ENCODE peak calls at places on chromosomes 6 and 20, in four cellular contexts. One of them, this sample, is unnamed.

GRCh38 chr6:20246107-20246506 is 33.8 kb upstream of the MBOAT1 start:
- DNase-seq in heart right ventricle: no peak
- DNase-seq in brain microvascular endothelial cell: no peak
- DNase-seq in uterus: no peak
- DNase-seq in this sample: no peak

GRCh38 chr6:54980511-54981275 is 134.1 kb downstream of the FAM83B start:
- DNase-seq in heart right ventricle: no peak
- DNase-seq in brain microvascular endothelial cell: no peak
- DNase-seq in uterus: no peak
- DNase-seq in this sample: no peak

GRCh38 chr20:11849976-11850670 is 67.6 kb upstream of the BTBD3 start:
- DNase-seq in heart right ventricle: no peak
- DNase-seq in brain microvascular endothelial cell: peak; percentile 7
- DNase-seq in uterus: no peak
- DNase-seq in this sample: no peak

GRCh38 chr20:61835301-61835700 is 230.4 kb downstream of the TAF4 start:
- DNase-seq in heart right ventricle: no peak
- DNase-seq in brain microvascular endothelial cell: no peak
- DNase-seq in uterus: no peak
- DNase-seq in this sample: no peak

GRCh38 chr20:57882451-57883161 is 172.8 kb upstream of the PMEPA1 start:
- DNase-seq in heart right ventricle: no peak
- DNase-seq in brain microvascular endothelial cell: no peak
- DNase-seq in uterus: no peak
- DNase-seq in this sample: no peak

GRCh38 chr6:4139272-4139671 is 3.9 kb upstream of the ECI2 start:
- DNase-seq in heart right ventricle: no peak
- DNase-seq in brain microvascular endothelial cell: no peak
- DNase-seq in uterus: no peak
- DNase-seq in this sample: no peak

GRCh38 chr20:52190437-52191131 is 995 bp downstream of the ZFP64 start:
- DNase-seq in heart right ventricle: peak; percentile 13
- DNase-seq in brain microvascular endothelial cell: peak; percentile 12
- DNase-seq in uterus: no peak
- DNase-seq in this sample: no peak

GRCh38 chr6:16481680-16482079 is 243.3 kb downstream of the GMPR start:
- DNase-seq in heart right ventricle: no peak
- DNase-seq in brain microvascular endothelial cell: no peak
- DNase-seq in uterus: no peak
- DNase-seq in this sample: no peak

GRCh38 chr6:54802775-54803631 is 43.6 kb upstream of the FAM83B start:
- DNase-seq in heart right ventricle: no peak
- DNase-seq in brain microvascular endothelial cell: peak; percentile 1
- DNase-seq in uterus: no peak
- DNase-seq in this sample: no peak

GRCh38 chr6:49070411-49070810 is 392.6 kb downstream of the MMUT start:
- DNase-seq in heart right ventricle: no peak
- DNase-seq in brain microvascular endothelial cell: no peak
- DNase-seq in uterus: no peak
- DNase-seq in this sample: no peak

GRCh38 chr20:62787866-62788265 is 8.4 kb upstream of the MRGBP start:
- DNase-seq in heart right ventricle: no peak
- DNase-seq in brain microvascular endothelial cell: no peak
- DNase-seq in uterus: no peak
- DNase-seq in this sample: no peak

GRCh38 chr20:38466171-38466570 is 6.5 kb upstream of the RALGAPB start:
- DNase-seq in heart right ventricle: no peak
- DNase-seq in brain microvascular endothelial cell: no peak
- DNase-seq in uterus: no peak
- DNase-seq in this sample: no peak

GRCh38 chr6:152206072-152206818 is 398.8 kb downstream of the ESR1 start:
- DNase-seq in heart right ventricle: no peak
- DNase-seq in brain microvascular endothelial cell: no peak
- DNase-seq in uterus: peak; percentile 76
- DNase-seq in this sample: no peak

GRCh38 chr6:142897659-142898058 is 47.3 kb downstream of the HIVEP2 start:
- DNase-seq in heart right ventricle: no peak
- DNase-seq in brain microvascular endothelial cell: no peak
- DNase-seq in uterus: no peak
- DNase-seq in this sample: no peak

GRCh38 chr6:134315974-134316391 is 1.9 kb downstream of the SGK1 start:
- DNase-seq in heart right ventricle: no peak
- DNase-seq in brain microvascular endothelial cell: no peak
- DNase-seq in uterus: no peak
- DNase-seq in this sample: no peak

GRCh38 chr6:160163425-160163824 is 41.8 kb downstream of the SLC22A1 start:
- DNase-seq in heart right ventricle: no peak
- DNase-seq in brain microvascular endothelial cell: no peak
- DNase-seq in uterus: no peak
- DNase-seq in this sample: no peak

GRCh38 chr6:152160346-152160745 is 352.9 kb downstream of the ESR1 start:
- DNase-seq in heart right ventricle: no peak
- DNase-seq in brain microvascular endothelial cell: no peak
- DNase-seq in uterus: no peak
- DNase-seq in this sample: no peak

GRCh38 chr6:33696538-33697518 is 14.7 kb downstream of the UQCC2 start:
- DNase-seq in heart right ventricle: peak; percentile 76
- DNase-seq in brain microvascular endothelial cell: no peak
- DNase-seq in uterus: peak; percentile 66
- DNase-seq in this sample: no peak

GRCh38 chr20:3323398-3323797 is 84.1 kb downstream of the DNAAF9 start:
- DNase-seq in heart right ventricle: no peak
- DNase-seq in brain microvascular endothelial cell: no peak
- DNase-seq in uterus: no peak
- DNase-seq in this sample: no peak

GRCh38 chr6:158628542-158628941 is 16.0 kb downstream of the DYNLT1 start:
- DNase-seq in heart right ventricle: no peak
- DNase-seq in brain microvascular endothelial cell: no peak
- DNase-seq in uterus: no peak
- DNase-seq in this sample: no peak
- H3K27ac ChIP-seq in heart right ventricle: no peak overlapping the region
- H3K27ac ChIP-seq in brain microvascular endothelial cell: no peak overlapping the region
- H3K27ac ChIP-seq in uterus: no peak overlapping the region
- H3K27ac ChIP-seq in this sample: no peak overlapping the region

DNA sequence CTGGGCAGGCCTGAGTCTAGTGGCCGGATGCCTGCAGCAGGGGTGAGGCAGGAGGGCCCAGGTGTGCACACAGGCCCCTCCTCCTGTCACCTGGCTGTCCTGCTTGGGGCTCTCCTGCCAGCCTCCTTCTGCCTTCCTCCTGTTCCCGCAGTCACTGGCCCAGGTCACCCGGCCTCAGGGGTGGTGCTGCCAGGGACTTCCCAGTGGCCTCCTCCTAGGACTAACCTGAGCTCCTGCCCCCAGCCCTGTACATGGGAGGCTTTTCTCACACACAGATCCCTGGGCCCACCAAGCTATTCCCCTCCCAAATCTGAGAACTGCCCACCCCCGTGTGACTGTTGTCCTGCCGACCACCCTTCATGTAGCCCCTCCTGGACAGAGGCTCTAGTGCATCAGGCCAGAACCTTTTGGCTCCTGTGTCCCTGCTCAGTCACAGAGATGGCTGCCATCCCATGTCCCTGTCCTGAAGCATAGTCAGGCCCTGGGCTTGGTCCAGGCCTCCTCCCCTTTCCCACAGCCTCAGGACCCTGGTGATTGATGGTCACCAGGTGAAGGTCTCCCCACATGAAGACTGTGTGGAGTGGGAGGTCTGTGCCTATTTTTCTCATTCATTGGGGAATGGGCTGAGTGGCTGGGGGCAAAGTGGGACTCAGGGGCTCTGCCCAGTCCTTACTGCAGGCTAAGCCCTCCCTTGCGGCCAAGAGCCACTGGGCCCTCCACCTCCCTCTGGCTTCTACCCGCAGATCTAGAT is 1.1 kb upstream of the ULBP1 start:
- DNase-seq in heart right ventricle: no peak
- DNase-seq in brain microvascular endothelial cell: no peak
- DNase-seq in uterus: no peak
- DNase-seq in this sample: no peak
- H3K4me3 ChIP-seq in heart right ventricle: no peak overlapping the region
- H3K4me3 ChIP-seq in brain microvascular endothelial cell: peak overlapping the region; percentile 49
- H3K4me3 ChIP-seq in uterus: no peak overlapping the region
- H3K4me3 ChIP-seq in this sample: peak overlapping the region; percentile 66

GRCh38 chr6:170445984-170446383 is 107.1 kb downstream of the PSMB1 start:
- DNase-seq in heart right ventricle: no peak
- DNase-seq in brain microvascular endothelial cell: no peak
- DNase-seq in uterus: no peak
- DNase-seq in this sample: no peak

GRCh38 chr6:170446841-170447560 is 106.1 kb downstream of the PSMB1 start:
- DNase-seq in heart right ventricle: peak; percentile 3
- DNase-seq in brain microvascular endothelial cell: no peak
- DNase-seq in uterus: no peak
- DNase-seq in this sample: no peak

GRCh38 chr6:170448317-170448716 is 104.8 kb downstream of the PSMB1 start:
- DNase-seq in heart right ventricle: no peak
- DNase-seq in brain microvascular endothelial cell: no peak
- DNase-seq in uterus: no peak
- DNase-seq in this sample: no peak

GRCh38 chr6:170448745-170449144 is 104.4 kb downstream of the PSMB1 start:
- DNase-seq in heart right ventricle: peak; percentile 1
- DNase-seq in brain microvascular endothelial cell: no peak
- DNase-seq in uterus: no peak
- DNase-seq in this sample: no peak

GRCh38 chr6:170447561-170447930 is 105.6 kb downstream of the PSMB1 start:
- DNase-seq in heart right ventricle: peak; percentile 2
- DNase-seq in brain microvascular endothelial cell: no peak
- DNase-seq in uterus: no peak
- DNase-seq in this sample: no peak
- TF ChIP-seq CTCF in heart right ventricle: no peak
- TF ChIP-seq CTCF in brain microvascular endothelial cell: no peak
- TF ChIP-seq CTCF in uterus: no peak
- TF ChIP-seq CTCF in this sample: no peak

GRCh38 chr20:20075032-20075431 is 22.7 kb downstream of the CFAP61 start:
- DNase-seq in heart right ventricle: no peak
- DNase-seq in brain microvascular endothelial cell: no peak
- DNase-seq in uterus: no peak
- DNase-seq in this sample: no peak
- H3K27ac ChIP-seq in heart right ventricle: no peak overlapping the region
- H3K27ac ChIP-seq in brain microvascular endothelial cell: no peak overlapping the region
- H3K27ac ChIP-seq in uterus: no peak overlapping the region
- H3K27ac ChIP-seq in this sample: no peak overlapping the region

DNA sequence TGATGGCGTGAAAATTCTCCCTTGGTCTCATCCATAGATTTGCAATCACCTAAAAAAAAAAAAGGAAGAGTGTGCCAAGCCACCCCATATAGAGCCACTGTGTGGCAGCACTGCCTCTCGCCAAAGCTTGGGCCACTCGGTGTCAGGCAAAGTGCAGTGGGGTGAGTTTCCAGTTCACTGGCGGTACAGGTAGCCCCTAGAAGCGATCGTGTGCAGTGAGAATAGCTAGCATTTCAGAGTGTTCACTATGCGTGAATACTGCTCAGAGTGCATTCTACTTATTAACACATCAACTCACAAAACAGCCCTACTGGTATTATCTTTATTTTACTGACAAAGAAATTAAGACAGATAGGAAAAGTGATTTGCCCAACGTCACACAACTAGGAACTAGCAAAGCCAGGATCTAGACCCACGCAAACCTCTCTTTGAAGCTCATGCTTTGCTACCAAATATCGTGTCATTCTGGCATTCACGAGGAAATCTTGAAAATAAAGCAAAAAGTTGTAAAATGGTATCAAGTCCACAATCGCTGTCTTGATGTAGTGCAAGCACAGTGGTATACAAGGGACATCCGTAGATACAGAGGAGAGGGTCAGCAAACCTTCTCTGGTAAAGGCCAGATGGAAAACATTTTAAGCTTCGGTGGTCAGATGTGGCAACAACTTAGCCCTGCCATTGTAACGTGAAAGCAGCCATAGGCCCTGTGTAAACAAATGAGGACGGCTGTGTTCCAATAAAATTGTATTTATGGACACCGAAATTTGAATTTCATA is 10.4 kb upstream of the GCNT2 start:
- DNase-seq in heart right ventricle: peak; percentile 65
- DNase-seq in brain microvascular endothelial cell: peak; percentile 18
- DNase-seq in uterus: peak; percentile 22
- DNase-seq in this sample: peak; percentile 12
- H3K4me3 ChIP-seq in heart right ventricle: peak overlapping the region; percentile 11
- H3K4me3 ChIP-seq in brain microvascular endothelial cell: no peak overlapping the region
- H3K4me3 ChIP-seq in uterus: no peak overlapping the region
- H3K4me3 ChIP-seq in this sample: peak overlapping the region; percentile 55

DNA sequence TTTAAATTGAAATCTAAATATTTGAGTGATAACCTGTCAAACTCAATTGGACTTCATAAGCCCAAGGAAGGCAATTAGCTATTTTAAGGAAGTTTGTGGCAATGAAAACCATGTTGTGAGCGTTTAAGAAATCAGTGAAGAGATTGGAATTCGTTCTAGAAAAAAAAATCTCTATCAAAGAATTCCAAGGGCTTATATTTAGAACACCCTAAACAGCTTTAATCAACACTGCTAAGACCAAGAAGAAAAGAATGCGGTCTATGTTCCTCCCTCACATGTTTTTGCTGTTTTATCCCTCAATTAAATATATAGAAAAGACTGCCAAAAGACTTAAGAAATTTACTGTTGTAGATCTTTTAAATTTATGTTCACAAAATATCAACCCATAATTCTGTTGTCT is 16.6 kb upstream of the ABRACL start:
- DNase-seq in heart right ventricle: no peak
- DNase-seq in brain microvascular endothelial cell: no peak
- DNase-seq in uterus: no peak
- DNase-seq in this sample: no peak
- TF ChIP-seq CTCF in heart right ventricle: no peak
- TF ChIP-seq CTCF in brain microvascular endothelial cell: no peak
- TF ChIP-seq CTCF in uterus: no peak
- TF ChIP-seq CTCF in this sample: no peak

GRCh38 chr6:108797951-108798671 is 50.1 kb upstream of the ARMC2 start:
- DNase-seq in heart right ventricle: no peak
- DNase-seq in brain microvascular endothelial cell: no peak
- DNase-seq in uterus: no peak
- DNase-seq in this sample: no peak
- H3K27ac ChIP-seq in heart right ventricle: no peak overlapping the region
- H3K27ac ChIP-seq in brain microvascular endothelial cell: no peak overlapping the region
- H3K27ac ChIP-seq in uterus: no peak overlapping the region
- H3K27ac ChIP-seq in this sample: no peak overlapping the region

DNA sequence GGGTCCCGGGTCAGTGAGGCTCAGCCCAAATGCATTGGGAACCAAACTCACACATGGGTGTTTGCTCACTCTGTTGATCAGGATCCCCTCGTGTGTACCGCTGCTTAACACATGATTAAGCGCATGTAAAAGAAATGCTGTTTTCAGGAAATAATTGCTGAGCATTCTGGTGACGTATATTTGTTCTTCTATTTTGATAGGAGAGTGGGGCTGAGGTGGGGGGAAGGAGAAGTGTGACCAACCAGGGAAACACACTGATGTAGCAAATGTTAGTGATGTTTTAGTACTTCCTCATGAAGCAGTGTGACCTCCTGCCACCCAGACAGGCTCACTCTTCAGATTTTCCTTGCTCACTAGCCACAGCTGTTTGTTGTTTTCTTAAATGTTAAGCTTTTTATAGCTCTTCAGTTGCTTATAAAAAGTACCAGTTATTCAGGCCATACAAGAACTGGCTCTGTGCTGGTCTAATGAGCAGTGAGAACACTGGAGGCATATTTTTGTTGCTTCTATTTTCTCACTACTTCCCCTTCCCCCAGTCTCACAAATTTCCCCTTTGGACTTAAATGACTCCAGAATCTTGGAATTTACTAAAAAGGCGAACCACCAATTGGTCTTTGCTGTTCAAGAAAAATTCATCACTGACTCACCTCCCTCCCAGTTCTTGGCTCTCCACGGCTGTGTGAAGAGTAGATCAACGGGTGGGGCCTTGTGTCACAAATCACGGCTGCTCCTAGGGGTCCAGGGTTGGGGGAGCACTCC is 79.2 kb upstream of the BACH2 start:
- DNase-seq in heart right ventricle: peak; percentile 14
- DNase-seq in brain microvascular endothelial cell: peak; percentile 71
- DNase-seq in uterus: no peak
- DNase-seq in this sample: no peak
- H3K4me3 ChIP-seq in heart right ventricle: no peak overlapping the region
- H3K4me3 ChIP-seq in brain microvascular endothelial cell: no peak overlapping the region
- H3K4me3 ChIP-seq in uterus: no peak overlapping the region
- H3K4me3 ChIP-seq in this sample: no peak overlapping the region

This sample was measured in thoracic aorta.